ENCODE peak calls at places on chromosome 13, in five cellular contexts. V, D, F, N and K are unnamed samples.

GRCh38 chr13:99384468-99384867 is 77.3 kb upstream of the GPR183 start:
- DNase-seq in V (no peak), D (no peak), F (no peak), N (no peak), K (no peak)

GRCh38 chr13:52809310-52809769 is 39.1 kb downstream of the PCDH8 start:
- DNase-seq in V (peak; percentile 68), D (no peak), F (no peak), N (peak; percentile 53), K (no peak)

GRCh38 chr13:27336005-27336673 is 65.5 kb downstream of the RASL11A start:
- DNase-seq in V (no peak), D (no peak), F (no peak), N (peak; percentile 63), K (no peak)

GRCh38 chr13:27309967-27310598 is 39.5 kb downstream of the RASL11A start:
- DNase-seq in V (no peak), D (no peak), F (no peak), N (peak; percentile 42), K (no peak)

GRCh38 chr13:50379584-50379983 is 364.3 kb downstream of the KCNRG start:
- DNase-seq in V (no peak), D (no peak), F (peak; percentile 31), N (no peak), K (no peak)

GRCh38 chr13:31477961-31478360 is 261.4 kb upstream of the RXFP2 start:
- DNase-seq in V (no peak), D (no peak), F (no peak), N (peak; percentile 87), K (no peak)

GRCh38 chr13:111323950-111324651 is 3.7 kb downstream of the TEX29 start:
- DNase-seq in V (no peak), D (no peak), F (no peak), N (no peak), K (no peak)

GRCh38 chr13:50714886-50715285 is 128.6 kb downstream of the DLEU7 start:
- DNase-seq in V (peak; percentile 51), D (no peak), F (no peak), N (no peak), K (no peak)

GRCh38 chr13:32267836-32268439 is 47.2 kb downstream of the ZAR1L start:
- DNase-seq in V (no peak), D (no peak), F (no peak), N (no peak), K (no peak)

GRCh38 chr13:112464720-112465119 is 88.6 kb downstream of the SPACA7 start:
- DNase-seq in V (no peak), D (no peak), F (peak; percentile 75), N (no peak), K (no peak)

GRCh38 chr13:35649162-35649561 is 172.7 kb upstream of the MAB21L1 start:
- DNase-seq in V (no peak), D (no peak), F (no peak), N (peak; percentile 61), K (no peak)

GRCh38 chr13:36822786-36823185 is 3.8 kb downstream of the RFXAP start:
- DNase-seq in V (no peak), D (no peak), F (no peak), N (peak; percentile 34), K (no peak)

GRCh38 chr13:33119022-33119735 is 103.0 kb downstream of the KL start:
- DNase-seq in V (no peak), D (no peak), F (no peak), N (no peak), K (no peak)

GRCh38 chr13:98984983-98985382 is 7.1 kb upstream of the DOCK9 start:
- DNase-seq in V (no peak), D (no peak), F (no peak), N (no peak), K (no peak)

GRCh38 chr13:105972811-105973590 is 562.5 kb downstream of the EFNB2 start:
- DNase-seq in V (no peak), D (no peak), F (peak; percentile 72), N (no peak), K (no peak)

GRCh38 chr13:109348514-109349340 is 437.7 kb downstream of the IRS2 start:
- DNase-seq in V (no peak), D (no peak), F (no peak), N (peak; percentile 62), K (no peak)

GRCh38 chr13:32846020-32846451 is 170.2 kb upstream of the KL start:
- DNase-seq in V (no peak), D (no peak), F (peak; percentile 91), N (no peak), K (no peak)

GRCh38 chr13:109483369-109483768 is 303.0 kb downstream of the IRS2 start:
- DNase-seq in V (no peak), D (no peak), F (peak; percentile 66), N (no peak), K (no peak)

GRCh38 chr13:83929147-83929546 is 46.9 kb upstream of the SLITRK1 start:
- DNase-seq in V (no peak), D (no peak), F (no peak), N (no peak), K (no peak)

GRCh38 chr13:51420681-51421476 is 32.0 kb downstream of the INTS6 start:
- DNase-seq in V (no peak), D (no peak), F (no peak), N (no peak), K (no peak)

GRCh38 chr13:99371956-99372355 is 64.8 kb upstream of the GPR183 start:
- DNase-seq in V (no peak), D (no peak), F (no peak), N (no peak), K (no peak)

GRCh38 chr13:103297083-103297482 is 230.9 kb upstream of the SLC10A2 start:
- DNase-seq in V (no peak), D (no peak), F (no peak), N (no peak), K (no peak)

GRCh38 chr13:103303078-103303651 is 236.9 kb upstream of the SLC10A2 start:
- DNase-seq in V (no peak), D (no peak), F (no peak), N (no peak), K (no peak)

GRCh38 chr13:103299079-103299478 is 232.9 kb upstream of the SLC10A2 start:
- DNase-seq in V (no peak), D (no peak), F (no peak), N (no peak), K (no peak)
- TF ChIP-seq CTCF in V (no peak), D (no peak), F (no peak), N (no peak), K (no peak)

GRCh38 chr13:25179810-25180437 is 7.8 kb upstream of the AMER2 start:
- DNase-seq in V (no peak), D (no peak), F (peak; percentile 62), N (no peak), K (no peak)
- H3K4me3 ChIP-seq in V (no peak overlapping the region), D (no peak overlapping the region), F (no peak overlapping the region), N (no peak overlapping the region), K (no peak overlapping the region)

GRCh38 chr13:67366533-67366932 is 136.4 kb upstream of the PCDH9 start:
- DNase-seq in V (no peak), D (no peak), F (no peak), N (peak; percentile 52), K (no peak)
- TF ChIP-seq CTCF in V (no peak), D (no peak), F (no peak), N (peak; percentile 30), K (no peak)

GRCh38 chr13:78602561-78603239 is 652 bp downstream of the POU4F1 start:
- DNase-seq in V (no peak), D (no peak), F (no peak), N (no peak), K (no peak)

GRCh38 chr13:78600317-78600899 is 2.9 kb downstream of the POU4F1 start:
- DNase-seq in V (no peak), D (no peak), F (no peak), N (no peak), K (no peak)

GRCh38 chr13:78601886-78602560 is 1.3 kb downstream of the POU4F1 start:
- DNase-seq in V (no peak), D (no peak), F (no peak), N (no peak), K (no peak)

GRCh38 chr13:78599911-78600310 is 3.4 kb downstream of the POU4F1 start:
- DNase-seq in V (no peak), D (no peak), F (no peak), N (no peak), K (no peak)

DNA sequence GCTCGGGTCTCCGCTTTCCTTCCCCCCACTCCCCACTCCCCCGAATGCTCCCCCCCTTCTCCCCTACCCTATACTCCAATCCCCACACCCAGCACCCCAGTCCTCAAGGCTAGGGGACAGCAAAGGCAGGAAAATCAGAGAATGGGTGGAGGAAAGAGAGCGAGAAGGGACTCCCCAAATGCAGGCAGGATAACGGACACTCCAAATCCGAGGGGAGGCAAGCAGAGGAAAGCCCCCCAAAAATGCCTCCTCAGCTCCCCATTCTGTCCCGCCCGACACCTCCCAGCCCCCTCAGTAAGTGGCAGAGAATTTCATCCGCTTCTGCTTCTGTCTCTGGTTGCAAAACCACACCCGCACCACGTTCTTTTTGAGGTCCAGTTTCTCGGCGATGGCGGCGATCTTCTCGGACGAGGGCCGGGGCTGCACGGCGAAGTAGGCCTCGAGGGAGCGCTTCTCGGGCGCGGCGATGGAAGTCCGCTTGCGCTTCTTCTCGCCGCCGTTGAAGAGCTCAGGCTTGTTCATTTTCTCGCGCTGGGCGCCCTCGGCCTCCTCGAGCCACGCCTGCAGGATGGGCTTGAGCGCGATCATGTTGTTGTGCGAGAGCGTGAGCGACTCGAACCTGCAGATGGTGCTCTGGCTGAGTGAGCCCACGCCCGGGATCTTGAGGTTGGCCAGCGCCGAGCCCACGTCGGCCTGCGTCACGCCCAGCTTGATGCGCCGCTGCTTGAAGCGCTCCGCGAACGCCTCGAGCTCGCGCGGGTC is 2.0 kb downstream of the POU4F1 start:
- DNase-seq in V (no peak), D (no peak), F (no peak), N (peak; percentile 12), K (no peak)
- H3K4me3 ChIP-seq in V (peak overlapping the region; percentile 40), D (no peak overlapping the region), F (peak overlapping the region; percentile 19), N (no peak overlapping the region), K (peak overlapping the region; percentile 34)

GRCh38 chr13:79405501-79405830 is 589 bp downstream of the RBM26 start:
- DNase-seq in V (no peak), D (no peak), F (no peak), N (peak; percentile 15), K (no peak)

GRCh38 chr13:79407349-79407979 is 1.4 kb upstream of the RBM26 start:
- DNase-seq in V (no peak), D (no peak), F (no peak), N (no peak), K (no peak)

GRCh38 chr13:79406597-79406908 is 498 bp upstream of the RBM26 start:
- DNase-seq in V (no peak), D (no peak), F (no peak), N (no peak), K (no peak)

GRCh38 chr13:79404985-79405384 is 1.1 kb downstream of the RBM26 start:
- DNase-seq in V (no peak), D (no peak), F (no peak), N (peak; percentile 16), K (no peak)

DNA sequence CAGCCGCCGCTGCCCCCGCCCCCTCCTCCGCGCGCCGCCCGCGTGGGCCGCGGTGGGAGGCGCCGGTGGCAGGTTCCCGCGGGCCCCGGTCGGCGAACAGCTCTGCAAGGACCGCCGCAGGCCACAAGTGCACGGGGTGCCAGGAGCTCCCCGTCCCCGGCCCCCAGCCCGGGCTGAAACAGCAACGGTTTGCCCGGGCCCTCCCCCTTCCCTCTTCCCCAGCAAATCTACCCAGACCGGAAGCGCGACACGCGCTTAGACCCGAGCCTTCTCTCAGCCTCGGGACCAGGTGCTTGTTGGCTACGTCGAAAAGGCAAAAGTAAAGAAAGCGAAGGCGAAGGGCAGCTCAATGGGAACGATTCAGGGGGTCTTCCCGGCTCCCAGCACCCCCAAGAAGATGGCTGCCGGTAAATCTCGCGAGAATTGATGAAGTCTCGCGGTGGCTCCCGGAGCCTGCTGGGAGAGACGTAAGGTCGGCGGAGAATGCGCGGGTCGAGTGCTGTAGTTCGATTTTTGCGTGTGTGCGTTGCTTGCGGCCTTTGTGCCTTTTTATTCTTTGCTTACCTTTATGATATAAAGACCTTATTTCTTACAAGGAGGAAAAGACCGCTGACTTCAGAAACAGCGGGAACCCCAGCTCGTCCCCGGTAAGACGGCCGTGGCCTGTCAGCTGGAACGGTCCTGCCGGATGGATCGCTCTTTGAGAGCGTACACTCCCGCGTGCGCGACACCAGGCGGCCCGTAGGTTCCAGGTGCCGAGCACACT is at the start of gene RBM26:
- DNase-seq in V (peak; percentile 95), D (peak; percentile 61), F (peak; percentile 98), N (peak; percentile 94), K (peak; percentile 90)
- TF ChIP-seq CTCF in V (peak; percentile 6), D (no peak), F (peak; percentile 27), N (peak; percentile 7), K (no peak)